ENCODE peak calls at places on chromosomes 3 and 15, in eight cellular contexts. One of them, this sample, is unnamed. For H3K36me3, the result is how much of the 10 kb centered on the place peaks cover.

GRCh38 chr15:92981333-92981732 is 81.2 kb downstream of the CHD2 start:
- DNase-seq in kidney: no peak
- DNase-seq in CD4-positive, alpha-beta memory T cell: no peak
- DNase-seq in psoas muscle: no peak
- DNase-seq in naive thymus-derived CD4-positive, alpha-beta T cell: no peak
- DNase-seq in esophagus squamous epithelium: no peak
- DNase-seq in neuronal stem cell: no peak
- DNase-seq in left ventricle myocardium inferior: no peak
- DNase-seq in this sample: no peak

GRCh38 chr3:177145402-177145801 is 51.9 kb downstream of the TBL1XR1 start:
- DNase-seq in psoas muscle: no peak
- DNase-seq in CD4-positive, alpha-beta memory T cell: no peak
- DNase-seq in left ventricle myocardium inferior: no peak
- DNase-seq in neuronal stem cell: no peak
- DNase-seq in kidney: no peak
- DNase-seq in esophagus squamous epithelium: no peak
- DNase-seq in naive thymus-derived CD4-positive, alpha-beta T cell: peak
- DNase-seq in this sample: no peak

GRCh38 chr3:69542265-69543079 is 156.6 kb upstream of the FRMD4B start:
- DNase-seq in naive thymus-derived CD4-positive, alpha-beta T cell: no peak
- DNase-seq in kidney: peak
- DNase-seq in CD4-positive, alpha-beta memory T cell: no peak
- DNase-seq in neuronal stem cell: peak
- DNase-seq in left ventricle myocardium inferior: peak
- DNase-seq in psoas muscle: peak
- DNase-seq in esophagus squamous epithelium: no peak
- DNase-seq in this sample: no peak

GRCh38 chr3:152302521-152303021 is 33.8 kb downstream of the MBNL1 start:
- DNase-seq in kidney: no peak
- DNase-seq in neuronal stem cell: no peak
- DNase-seq in left ventricle myocardium inferior: peak
- DNase-seq in psoas muscle: peak
- DNase-seq in naive thymus-derived CD4-positive, alpha-beta T cell: peak
- DNase-seq in esophagus squamous epithelium: no peak
- DNase-seq in CD4-positive, alpha-beta memory T cell: peak
- DNase-seq in this sample: no peak

GRCh38 chr15:31372635-31373091 is 46.0 kb downstream of the KLF13 start:
- DNase-seq in left ventricle myocardium inferior: peak
- DNase-seq in CD4-positive, alpha-beta memory T cell: no peak
- DNase-seq in esophagus squamous epithelium: no peak
- DNase-seq in psoas muscle: peak
- DNase-seq in neuronal stem cell: no peak
- DNase-seq in kidney: peak
- DNase-seq in naive thymus-derived CD4-positive, alpha-beta T cell: no peak
- DNase-seq in this sample: peak

GRCh38 chr3:165466856-165467255 is 270.7 kb upstream of the SLITRK3 start:
- DNase-seq in CD4-positive, alpha-beta memory T cell: no peak
- DNase-seq in kidney: no peak
- DNase-seq in esophagus squamous epithelium: no peak
- DNase-seq in psoas muscle: no peak
- DNase-seq in naive thymus-derived CD4-positive, alpha-beta T cell: no peak
- DNase-seq in neuronal stem cell: no peak
- DNase-seq in left ventricle myocardium inferior: no peak
- DNase-seq in this sample: no peak

GRCh38 chr3:58116161-58116955 is 94.4 kb downstream of the DNASE1L3 start:
- DNase-seq in naive thymus-derived CD4-positive, alpha-beta T cell: peak
- DNase-seq in left ventricle myocardium inferior: no peak
- DNase-seq in psoas muscle: no peak
- DNase-seq in neuronal stem cell: no peak
- DNase-seq in CD4-positive, alpha-beta memory T cell: peak
- DNase-seq in esophagus squamous epithelium: peak
- DNase-seq in kidney: peak
- DNase-seq in this sample: no peak

GRCh38 chr3:111714305-111714704 is 119.2 kb upstream of the ZBED2 start:
- DNase-seq in psoas muscle: no peak
- DNase-seq in esophagus squamous epithelium: no peak
- DNase-seq in naive thymus-derived CD4-positive, alpha-beta T cell: no peak
- DNase-seq in CD4-positive, alpha-beta memory T cell: no peak
- DNase-seq in kidney: no peak
- DNase-seq in neuronal stem cell: no peak
- DNase-seq in left ventricle myocardium inferior: no peak
- DNase-seq in this sample: no peak

GRCh38 chr15:43187544-43188155 is 2.4 kb downstream of the CCNDBP1 start:
- DNase-seq in esophagus squamous epithelium: no peak
- DNase-seq in naive thymus-derived CD4-positive, alpha-beta T cell: peak
- DNase-seq in left ventricle myocardium inferior: no peak
- DNase-seq in psoas muscle: no peak
- DNase-seq in CD4-positive, alpha-beta memory T cell: peak
- DNase-seq in neuronal stem cell: no peak
- DNase-seq in kidney: no peak
- DNase-seq in this sample: peak

GRCh38 chr3:112001516-112001915 is 2.8 kb downstream of the TAGLN3 start:
- DNase-seq in naive thymus-derived CD4-positive, alpha-beta T cell: no peak
- DNase-seq in CD4-positive, alpha-beta memory T cell: no peak
- DNase-seq in left ventricle myocardium inferior: no peak
- DNase-seq in esophagus squamous epithelium: no peak
- DNase-seq in neuronal stem cell: no peak
- DNase-seq in psoas muscle: no peak
- DNase-seq in kidney: no peak
- DNase-seq in this sample: no peak

GRCh38 chr3:113264741-113265140 is 53.4 kb downstream of the BOC start:
- DNase-seq in CD4-positive, alpha-beta memory T cell: no peak
- DNase-seq in psoas muscle: no peak
- DNase-seq in left ventricle myocardium inferior: no peak
- DNase-seq in esophagus squamous epithelium: no peak
- DNase-seq in neuronal stem cell: no peak
- DNase-seq in kidney: peak
- DNase-seq in naive thymus-derived CD4-positive, alpha-beta T cell: no peak
- DNase-seq in this sample: no peak

GRCh38 chr15:76793162-76793561 is 112.0 kb downstream of the SCAPER start:
- DNase-seq in naive thymus-derived CD4-positive, alpha-beta T cell: no peak
- DNase-seq in esophagus squamous epithelium: no peak
- DNase-seq in kidney: no peak
- DNase-seq in left ventricle myocardium inferior: no peak
- DNase-seq in CD4-positive, alpha-beta memory T cell: no peak
- DNase-seq in neuronal stem cell: no peak
- DNase-seq in psoas muscle: no peak
- DNase-seq in this sample: no peak

GRCh38 chr3:173410836-173411235 is 13.3 kb downstream of the NLGN1 start:
- DNase-seq in left ventricle myocardium inferior: no peak
- DNase-seq in naive thymus-derived CD4-positive, alpha-beta T cell: no peak
- DNase-seq in CD4-positive, alpha-beta memory T cell: no peak
- DNase-seq in kidney: no peak
- DNase-seq in neuronal stem cell: no peak
- DNase-seq in psoas muscle: no peak
- DNase-seq in esophagus squamous epithelium: no peak
- DNase-seq in this sample: no peak

GRCh38 chr3:194775731-194776130 is 90.0 kb downstream of the FAM43A start:
- DNase-seq in neuronal stem cell: no peak
- DNase-seq in esophagus squamous epithelium: no peak
- DNase-seq in left ventricle myocardium inferior: no peak
- DNase-seq in CD4-positive, alpha-beta memory T cell: no peak
- DNase-seq in naive thymus-derived CD4-positive, alpha-beta T cell: no peak
- DNase-seq in kidney: no peak
- DNase-seq in psoas muscle: no peak
- DNase-seq in this sample: no peak

DNA sequence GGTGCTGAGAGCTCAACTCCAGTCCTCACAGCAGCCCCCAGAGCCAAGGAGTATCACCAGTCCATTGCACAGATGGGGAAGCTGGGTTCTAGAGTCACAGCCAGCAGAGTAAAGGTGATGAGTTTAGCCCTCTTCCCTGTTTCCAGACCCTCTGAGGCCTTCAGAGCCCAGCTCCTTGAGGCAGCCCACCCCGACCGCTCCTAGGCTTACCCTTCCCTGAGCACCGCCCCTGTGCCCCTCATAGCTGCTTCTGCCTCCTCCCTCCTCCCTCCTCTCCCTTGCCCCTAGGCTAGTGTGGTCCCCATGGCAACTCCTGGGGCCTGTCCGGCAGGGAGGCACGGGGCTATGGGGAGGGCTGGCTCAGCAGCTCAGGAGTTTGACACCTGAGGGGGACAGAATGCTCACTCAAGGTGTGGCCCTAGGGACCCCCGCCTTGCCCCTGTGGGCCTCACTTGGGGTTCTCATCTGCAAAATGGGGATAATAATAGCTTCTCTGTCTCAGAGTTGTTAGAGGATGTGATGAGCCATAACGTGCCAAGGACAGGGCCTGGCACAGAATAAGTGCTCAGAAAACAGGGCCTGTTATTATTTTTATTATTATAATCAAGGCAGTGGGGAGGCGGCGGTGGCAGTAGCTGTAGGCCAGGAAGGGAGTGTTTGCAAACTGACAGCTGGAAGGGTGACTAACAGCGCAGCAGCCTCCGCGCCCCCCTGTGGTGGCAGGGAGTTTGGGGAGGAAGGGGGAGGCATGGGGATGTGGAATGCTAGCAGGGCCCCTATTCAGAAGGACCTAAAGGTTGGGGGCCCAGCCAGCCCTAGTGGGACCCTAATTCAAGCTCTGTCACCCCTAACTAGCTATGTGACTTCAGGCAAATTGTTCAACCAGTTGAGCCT is 11.5 kb downstream of the CSK start:
- DNase-seq in kidney: no peak
- DNase-seq in psoas muscle: no peak
- DNase-seq in left ventricle myocardium inferior: no peak
- DNase-seq in CD4-positive, alpha-beta memory T cell: peak
- DNase-seq in naive thymus-derived CD4-positive, alpha-beta T cell: peak
- DNase-seq in esophagus squamous epithelium: no peak
- DNase-seq in neuronal stem cell: no peak
- DNase-seq in this sample: no peak
- H3K36me3 ChIP-seq in kidney: under half
- H3K36me3 ChIP-seq in psoas muscle: under half
- H3K36me3 ChIP-seq in left ventricle myocardium inferior: under half
- H3K36me3 ChIP-seq in CD4-positive, alpha-beta memory T cell: under half
- H3K36me3 ChIP-seq in naive thymus-derived CD4-positive, alpha-beta T cell: under half
- H3K36me3 ChIP-seq in esophagus squamous epithelium: under half
- H3K36me3 ChIP-seq in neuronal stem cell: under half
- H3K36me3 ChIP-seq in this sample: under half

GRCh38 chr3:117637666-117638065 is 928.1 kb downstream of the TUSC7 start:
- DNase-seq in naive thymus-derived CD4-positive, alpha-beta T cell: no peak
- DNase-seq in psoas muscle: no peak
- DNase-seq in CD4-positive, alpha-beta memory T cell: no peak
- DNase-seq in kidney: no peak
- DNase-seq in esophagus squamous epithelium: no peak
- DNase-seq in left ventricle myocardium inferior: no peak
- DNase-seq in neuronal stem cell: no peak
- DNase-seq in this sample: no peak
- H3K36me3 ChIP-seq in naive thymus-derived CD4-positive, alpha-beta T cell: under half
- H3K36me3 ChIP-seq in psoas muscle: under half
- H3K36me3 ChIP-seq in CD4-positive, alpha-beta memory T cell: under half
- H3K36me3 ChIP-seq in kidney: under half
- H3K36me3 ChIP-seq in esophagus squamous epithelium: under half
- H3K36me3 ChIP-seq in left ventricle myocardium inferior: under half
- H3K36me3 ChIP-seq in neuronal stem cell: under half
- H3K36me3 ChIP-seq in this sample: under half

GRCh38 chr15:89794627-89795241 is 18.6 kb downstream of the MESP2 start:
- DNase-seq in left ventricle myocardium inferior: no peak
- DNase-seq in esophagus squamous epithelium: no peak
- DNase-seq in neuronal stem cell: no peak
- DNase-seq in CD4-positive, alpha-beta memory T cell: no peak
- DNase-seq in psoas muscle: no peak
- DNase-seq in naive thymus-derived CD4-positive, alpha-beta T cell: no peak
- DNase-seq in kidney: peak
- DNase-seq in this sample: no peak
- H3K36me3 ChIP-seq in left ventricle myocardium inferior: under half
- H3K36me3 ChIP-seq in esophagus squamous epithelium: under half
- H3K36me3 ChIP-seq in neuronal stem cell: under half
- H3K36me3 ChIP-seq in CD4-positive, alpha-beta memory T cell: under half
- H3K36me3 ChIP-seq in psoas muscle: under half
- H3K36me3 ChIP-seq in naive thymus-derived CD4-positive, alpha-beta T cell: under half
- H3K36me3 ChIP-seq in kidney: under half
- H3K36me3 ChIP-seq in this sample: under half

GRCh38 chr3:38224357-38224756 is 41.3 kb upstream of the SLC22A13 start:
- DNase-seq in esophagus squamous epithelium: no peak
- DNase-seq in naive thymus-derived CD4-positive, alpha-beta T cell: no peak
- DNase-seq in psoas muscle: no peak
- DNase-seq in kidney: no peak
- DNase-seq in left ventricle myocardium inferior: no peak
- DNase-seq in neuronal stem cell: no peak
- DNase-seq in CD4-positive, alpha-beta memory T cell: no peak
- DNase-seq in this sample: no peak

GRCh38 chr3:38232701-38233100 is 32.9 kb upstream of the SLC22A13 start:
- DNase-seq in neuronal stem cell: no peak
- DNase-seq in CD4-positive, alpha-beta memory T cell: no peak
- DNase-seq in naive thymus-derived CD4-positive, alpha-beta T cell: no peak
- DNase-seq in psoas muscle: no peak
- DNase-seq in esophagus squamous epithelium: no peak
- DNase-seq in left ventricle myocardium inferior: no peak
- DNase-seq in kidney: no peak
- DNase-seq in this sample: no peak

GRCh38 chr3:38226273-38226672 is 39.3 kb upstream of the SLC22A13 start:
- DNase-seq in CD4-positive, alpha-beta memory T cell: no peak
- DNase-seq in psoas muscle: no peak
- DNase-seq in naive thymus-derived CD4-positive, alpha-beta T cell: no peak
- DNase-seq in esophagus squamous epithelium: no peak
- DNase-seq in kidney: no peak
- DNase-seq in left ventricle myocardium inferior: no peak
- DNase-seq in neuronal stem cell: no peak
- DNase-seq in this sample: no peak

GRCh38 chr3:38229036-38229435 is 36.6 kb upstream of the SLC22A13 start:
- DNase-seq in esophagus squamous epithelium: no peak
- DNase-seq in CD4-positive, alpha-beta memory T cell: no peak
- DNase-seq in left ventricle myocardium inferior: no peak
- DNase-seq in neuronal stem cell: no peak
- DNase-seq in kidney: no peak
- DNase-seq in psoas muscle: no peak
- DNase-seq in naive thymus-derived CD4-positive, alpha-beta T cell: no peak
- DNase-seq in this sample: no peak

DNA sequence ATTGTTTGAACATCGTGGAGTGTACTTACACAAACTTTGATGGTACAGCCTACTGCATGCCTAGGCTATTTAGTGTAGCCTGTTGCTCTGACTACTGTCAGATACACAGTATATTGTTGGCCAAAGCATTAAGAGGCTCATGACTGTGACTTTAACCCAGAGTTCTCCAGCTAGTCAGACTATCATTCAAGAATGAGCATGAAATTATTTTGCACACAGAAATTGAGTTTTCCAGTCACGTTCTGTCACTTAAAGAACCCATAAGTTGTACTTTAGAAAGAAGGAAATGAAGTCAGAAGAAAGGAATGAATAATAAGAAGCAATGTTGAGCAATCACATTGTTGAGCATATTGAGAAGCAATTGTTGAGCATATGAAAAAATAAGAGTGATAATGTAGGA is 37.6 kb upstream of the SLC22A13 start:
- DNase-seq in kidney: no peak
- DNase-seq in esophagus squamous epithelium: no peak
- DNase-seq in naive thymus-derived CD4-positive, alpha-beta T cell: no peak
- DNase-seq in left ventricle myocardium inferior: no peak
- DNase-seq in neuronal stem cell: no peak
- DNase-seq in psoas muscle: no peak
- DNase-seq in CD4-positive, alpha-beta memory T cell: no peak
- DNase-seq in this sample: no peak
- H3K36me3 ChIP-seq in kidney: under half
- H3K36me3 ChIP-seq in esophagus squamous epithelium: under half
- H3K36me3 ChIP-seq in naive thymus-derived CD4-positive, alpha-beta T cell: under half
- H3K36me3 ChIP-seq in left ventricle myocardium inferior: half or more
- H3K36me3 ChIP-seq in neuronal stem cell: half or more
- H3K36me3 ChIP-seq in psoas muscle: under half
- H3K36me3 ChIP-seq in CD4-positive, alpha-beta memory T cell: under half
- H3K36me3 ChIP-seq in this sample: under half

This sample was measured in Caco-2.